ENCODE peak calls at places on chromosome 2, in six cellular contexts. One of them, this sample, is unnamed.

GRCh38 chr2:200667397-200667796 is 81.6 kb downstream of the AOX1 start:
- DNase-seq in body of pancreas: no peak
- DNase-seq in dorsolateral prefrontal cortex: no peak
- DNase-seq in C1 segment of cervical spinal cord: no peak
- DNase-seq in GM04504: no peak
- DNase-seq in endodermal cell: no peak
- DNase-seq in this sample: no peak

GRCh38 chr2:178827739-178828487 is 20.7 kb upstream of the TTN start:
- DNase-seq in body of pancreas: no peak
- DNase-seq in dorsolateral prefrontal cortex: no peak
- DNase-seq in C1 segment of cervical spinal cord: no peak
- DNase-seq in GM04504: no peak
- DNase-seq in endodermal cell: no peak
- DNase-seq in this sample: no peak

GRCh38 chr2:230774348-230774951 is 61.8 kb downstream of the CAB39 start:
- DNase-seq in body of pancreas: no peak
- DNase-seq in dorsolateral prefrontal cortex: no peak
- DNase-seq in C1 segment of cervical spinal cord: no peak
- DNase-seq in GM04504: peak; percentile 73
- DNase-seq in endodermal cell: no peak
- DNase-seq in this sample: no peak

GRCh38 chr2:105235388-105236059 is 6.0 kb upstream of the GPR45 start:
- DNase-seq in body of pancreas: peak; percentile 67
- DNase-seq in dorsolateral prefrontal cortex: peak; percentile 83
- DNase-seq in C1 segment of cervical spinal cord: no peak
- DNase-seq in GM04504: peak; percentile 41
- DNase-seq in endodermal cell: peak; percentile 95
- DNase-seq in this sample: peak; percentile 63

GRCh38 chr2:238669581-238670340 is 178.1 kb upstream of the TWIST2 start:
- DNase-seq in body of pancreas: no peak
- DNase-seq in dorsolateral prefrontal cortex: no peak
- DNase-seq in C1 segment of cervical spinal cord: no peak
- DNase-seq in GM04504: no peak
- DNase-seq in endodermal cell: no peak
- DNase-seq in this sample: no peak

GRCh38 chr2:171416009-171416926 is 17.5 kb downstream of the METTL8 start:
- DNase-seq in body of pancreas: peak; percentile 93
- DNase-seq in dorsolateral prefrontal cortex: peak; percentile 91
- DNase-seq in C1 segment of cervical spinal cord: peak; percentile 16
- DNase-seq in GM04504: peak; percentile 94
- DNase-seq in endodermal cell: peak; percentile 95
- DNase-seq in this sample: peak; percentile 85

GRCh38 chr2:200203381-200203827 is 103.1 kb upstream of the SPATS2L start:
- DNase-seq in body of pancreas: no peak
- DNase-seq in dorsolateral prefrontal cortex: no peak
- DNase-seq in C1 segment of cervical spinal cord: no peak
- DNase-seq in GM04504: no peak
- DNase-seq in endodermal cell: peak; percentile 59
- DNase-seq in this sample: no peak

GRCh38 chr2:238165288-238165921 is 6.6 kb downstream of the ERFE start:
- DNase-seq in body of pancreas: no peak
- DNase-seq in dorsolateral prefrontal cortex: peak; percentile 31
- DNase-seq in C1 segment of cervical spinal cord: no peak
- DNase-seq in GM04504: no peak
- DNase-seq in endodermal cell: peak; percentile 46
- DNase-seq in this sample: no peak

GRCh38 chr2:3674446-3674845 is 16.4 kb downstream of the ALLC start:
- DNase-seq in body of pancreas: no peak
- DNase-seq in dorsolateral prefrontal cortex: no peak
- DNase-seq in C1 segment of cervical spinal cord: no peak
- DNase-seq in GM04504: no peak
- DNase-seq in endodermal cell: no peak
- DNase-seq in this sample: no peak

GRCh38 chr2:139645617-139646016 is 865.4 kb upstream of the NXPH2 start:
- DNase-seq in body of pancreas: no peak
- DNase-seq in dorsolateral prefrontal cortex: no peak
- DNase-seq in C1 segment of cervical spinal cord: no peak
- DNase-seq in GM04504: no peak
- DNase-seq in endodermal cell: no peak
- DNase-seq in this sample: no peak

GRCh38 chr2:98118852-98119251 is 31.9 kb downstream of the VWA3B start:
- DNase-seq in body of pancreas: no peak
- DNase-seq in dorsolateral prefrontal cortex: no peak
- DNase-seq in C1 segment of cervical spinal cord: no peak
- DNase-seq in GM04504: no peak
- DNase-seq in endodermal cell: no peak
- DNase-seq in this sample: no peak

GRCh38 chr2:143110759-143111428 is 18.3 kb upstream of the ARHGAP15 start:
- DNase-seq in body of pancreas: peak; percentile 56
- DNase-seq in dorsolateral prefrontal cortex: no peak
- DNase-seq in C1 segment of cervical spinal cord: no peak
- DNase-seq in GM04504: peak; percentile 32
- DNase-seq in endodermal cell: peak; percentile 83
- DNase-seq in this sample: peak; percentile 63